ENCODE peak calls at places on chromosomes 3 and 15, in ten cellular contexts. C, Z, Q, E, D, B, O, J, M and F are unnamed samples.

GRCh38 chr15:40062816-40063562 is 24.0 kb upstream of the SRP14 start:
- DNase-seq in C (no peak), Z (no peak), Q (peak; percentile 26), E (no peak), D (no peak), B (no peak), O (no peak), J (no peak), M (no peak), F (no peak)

GRCh38 chr3:33057320-33058298 is 39.3 kb downstream of the GLB1 start:
- DNase-seq in C (no peak), Z (no peak), Q (no peak), E (no peak), D (no peak), B (no peak), O (no peak), J (no peak), M (no peak), F (no peak)

GRCh38 chr3:175335229-175335628 is 476.1 kb downstream of the NAALADL2 start:
- DNase-seq in C (no peak), Z (no peak), Q (no peak), E (peak; percentile 70), D (no peak), B (no peak), O (no peak), J (no peak), M (peak; percentile 69), F (no peak)

GRCh38 chr3:128714887-128715496 is 11.0 kb upstream of the RAB7A start:
- DNase-seq in C (no peak), Z (peak; percentile 28), Q (peak; percentile 44), E (no peak), D (peak; percentile 13), B (no peak), O (no peak), J (no peak), M (no peak), F (no peak)

GRCh38 chr15:51809457-51809856 is 20.0 kb upstream of the TMOD3 start:
- DNase-seq in C (no peak), Z (no peak), Q (no peak), E (no peak), D (no peak), B (no peak), O (no peak), J (no peak), M (no peak), F (no peak)

GRCh38 chr3:56180433-56180832 is 287.8 kb downstream of the ERC2 start:
- DNase-seq in C (no peak), Z (no peak), Q (no peak), E (no peak), D (no peak), B (no peak), O (no peak), J (no peak), M (no peak), F (no peak)

GRCh38 chr3:131794766-131795381 is 239.9 kb downstream of the CPNE4 start:
- DNase-seq in C (peak; percentile 38), Z (no peak), Q (no peak), E (peak; percentile 45), D (peak; percentile 2), B (peak; percentile 3), O (no peak), J (peak; percentile 44), M (peak; percentile 75), F (peak; percentile 58)

GRCh38 chr3:106299300-106300098 is 430.7 kb upstream of the CBLB start:
- DNase-seq in C (no peak), Z (no peak), Q (no peak), E (peak; percentile 36), D (no peak), B (no peak), O (no peak), J (peak; percentile 15), M (no peak), F (no peak)

GRCh38 chr15:67366904-67367303 is 112.3 kb downstream of the IQCH start:
- DNase-seq in C (no peak), Z (no peak), Q (no peak), E (no peak), D (no peak), B (no peak), O (no peak), J (no peak), M (no peak), F (no peak)

GRCh38 chr3:16884084-16884747 is 539 bp upstream of the PLCL2 start:
- DNase-seq in C (peak; percentile 74), Z (peak; percentile 41), Q (peak; percentile 90), E (peak; percentile 41), D (peak; percentile 73), B (peak; percentile 52), O (no peak), J (peak; percentile 90), M (no peak), F (peak; percentile 91)

GRCh38 chr3:186281172-186281571 is 80.9 kb downstream of the DGKG start:
- DNase-seq in C (no peak), Z (no peak), Q (no peak), E (peak; percentile 83), D (no peak), B (no peak), O (peak; percentile 59), J (no peak), M (no peak), F (no peak)

GRCh38 chr3:12458901-12459300 is 25.4 kb upstream of the TSEN2 start:
- DNase-seq in C (no peak), Z (no peak), Q (peak; percentile 67), E (no peak), D (no peak), B (no peak), O (peak; percentile 68), J (no peak), M (no peak), F (no peak)

GRCh38 chr3:6805236-6805635 is 55.7 kb upstream of the GRM7 start:
- DNase-seq in C (no peak), Z (no peak), Q (no peak), E (no peak), D (no peak), B (no peak), O (no peak), J (no peak), M (no peak), F (no peak)

GRCh38 chr3:180744226-180744625 is 64.9 kb upstream of the CCDC39 start:
- DNase-seq in C (no peak), Z (no peak), Q (no peak), E (no peak), D (no peak), B (no peak), O (no peak), J (no peak), M (peak; percentile 86), F (no peak)

GRCh38 chr15:71532994-71533393 is 277.4 kb upstream of the NR2E3 start:
- DNase-seq in C (no peak), Z (no peak), Q (no peak), E (peak; percentile 62), D (no peak), B (no peak), O (no peak), J (peak; percentile 17), M (peak; percentile 48), F (peak; percentile 21)

GRCh38 chr3:106004137-106004600 is 135.4 kb upstream of the CBLB start:
- DNase-seq in C (no peak), Z (no peak), Q (no peak), E (peak; percentile 75), D (no peak), B (no peak), O (no peak), J (no peak), M (no peak), F (no peak)

GRCh38 chr15:31811641-31812040 is 218.7 kb upstream of the CHRNA7 start:
- DNase-seq in C (no peak), Z (no peak), Q (no peak), E (no peak), D (no peak), B (peak; percentile 84), O (no peak), J (no peak), M (no peak), F (no peak)

GRCh38 chr3:127386490-127386889 is 98.6 kb upstream of the PRR20G start:
- DNase-seq in C (no peak), Z (no peak), Q (no peak), E (no peak), D (no peak), B (no peak), O (no peak), J (no peak), M (no peak), F (no peak)

GRCh38 chr15:35000511-35000910 is 12.4 kb upstream of the ZNF770 start:
- DNase-seq in C (peak; percentile 51), Z (no peak), Q (no peak), E (peak; percentile 73), D (no peak), B (no peak), O (no peak), J (no peak), M (no peak), F (no peak)

GRCh38 chr3:123778525-123778924 is 105.6 kb downstream of the MYLK start:
- DNase-seq in C (no peak), Z (no peak), Q (no peak), E (no peak), D (no peak), B (no peak), O (no peak), J (no peak), M (no peak), F (no peak)

GRCh38 chr3:71926690-71927089 is 141.7 kb upstream of the PROK2 start:
- DNase-seq in C (no peak), Z (no peak), Q (no peak), E (no peak), D (no peak), B (no peak), O (no peak), J (no peak), M (no peak), F (no peak)